ENCODE peak calls at places on chromosomes 5 and 9, in eight cellular contexts. W is uterus; A is CD8-positive, alpha-beta memory T cell; X is AG04450; S is GM23248; R is esophagus squamous epithelium; D is heart left ventricle; E is gastrocnemius medialis. B is an unnamed sample.

GRCh38 chr9:70110194-70111041 is 66.8 kb downstream of the MAMDC2 start:
- DNase-seq in S (no peak), E (no peak), R (no peak), W (no peak), A (no peak), D (no peak), X (no peak), B (no peak)

GRCh38 chr5:62790348-62790747 is 211.7 kb downstream of the LRRC70 start:
- DNase-seq in E (no peak), X (no peak), D (no peak), A (no peak), S (peak), R (no peak), W (no peak), B (no peak)

GRCh38 chr5:118580959-118581358 is 407.4 kb downstream of the DTWD2 start:
- DNase-seq in A (no peak), X (no peak), E (no peak), R (no peak), W (no peak), S (peak), D (no peak), B (no peak)

GRCh38 chr5:173869316-173869715 is 18.8 kb upstream of the CPEB4 start:
- DNase-seq in W (no peak), R (no peak), E (no peak), X (no peak), D (no peak), S (no peak), A (no peak), B (no peak)

GRCh38 chr5:108917596-108917995 is 169.9 kb downstream of the FER start:
- DNase-seq in E (no peak), A (no peak), X (no peak), R (no peak), W (no peak), D (no peak), S (peak), B (no peak)

GRCh38 chr5:142720561-142721275 is 34.8 kb upstream of the FGF1 start:
- DNase-seq in A (no peak), W (no peak), E (peak), D (no peak), X (no peak), S (no peak), R (no peak), B (no peak)

GRCh38 chr9:128635266-128636023 is 21.2 kb downstream of the DYNC2I2 start:
- DNase-seq in D (peak), R (no peak), A (no peak), W (peak), X (peak), S (peak), E (peak), B (no peak)

GRCh38 chr9:127574089-127574921 is 37.8 kb upstream of the STXBP1 start:
- DNase-seq in X (no peak), S (peak), A (no peak), W (no peak), E (no peak), R (no peak), D (no peak), B (no peak)

GRCh38 chr9:136093995-136094881 is 851 bp downstream of the NACC2 start:
- DNase-seq in A (peak), R (no peak), W (peak), X (no peak), S (peak), D (peak), E (peak), B (no peak)

GRCh38 chr9:14030350-14030823 is 283.6 kb downstream of the NFIB start:
- DNase-seq in A (no peak), S (peak), R (no peak), D (no peak), X (peak), W (no peak), E (peak), B (peak)

GRCh38 chr9:15308511-15308910 is 1.5 kb upstream of the TTC39B start:
- DNase-seq in D (no peak), X (peak), A (no peak), R (no peak), E (no peak), S (peak), W (no peak), B (no peak)

GRCh38 chr9:105064248-105065118 is 136.5 kb upstream of the ABCA1 start:
- DNase-seq in D (peak), R (peak), A (no peak), X (peak), S (peak), W (peak), E (peak), B (no peak)

DNA sequence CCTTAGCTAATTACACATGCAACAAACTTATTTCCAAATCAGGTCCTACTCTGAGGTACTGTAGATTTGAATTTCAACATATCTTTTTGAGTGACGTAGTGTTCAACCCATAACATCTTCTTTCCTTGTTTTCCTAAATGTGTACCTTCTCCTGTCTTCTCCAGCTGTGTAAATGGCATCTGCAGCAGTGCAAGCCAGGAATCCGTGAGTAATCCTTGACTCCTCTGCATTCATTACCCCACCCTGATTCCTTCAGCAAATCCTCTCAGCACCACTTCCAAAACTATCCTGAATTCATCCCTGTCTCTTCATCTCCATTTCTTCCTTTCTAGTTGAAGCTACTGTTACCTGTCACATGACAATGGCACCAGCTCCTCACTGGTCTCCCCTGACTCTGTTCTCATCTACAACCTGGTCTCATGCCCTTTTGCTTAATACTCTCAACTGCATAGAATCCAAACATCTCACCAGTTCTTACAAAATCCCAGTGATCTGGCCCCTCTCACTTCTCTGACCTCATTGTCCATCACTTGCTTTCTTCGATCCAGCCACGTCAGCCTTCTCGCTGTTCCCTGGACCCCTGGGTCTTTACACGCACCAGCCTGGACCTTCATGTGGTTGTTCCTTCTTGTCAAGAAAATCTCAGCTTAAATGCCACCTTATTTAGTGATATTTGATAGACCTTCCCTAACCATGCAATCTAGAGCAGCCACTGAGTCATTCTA is 14.6 kb upstream of the TRAF1 start:
- DNase-seq in X (no peak), A (no peak), S (peak), W (no peak), D (no peak), R (no peak), E (no peak), B (no peak)
- H3K27ac ChIP-seq in X (no peak), A (no peak), S (peak), W (peak), D (no peak), R (peak), E (no peak), B (no peak)

DNA sequence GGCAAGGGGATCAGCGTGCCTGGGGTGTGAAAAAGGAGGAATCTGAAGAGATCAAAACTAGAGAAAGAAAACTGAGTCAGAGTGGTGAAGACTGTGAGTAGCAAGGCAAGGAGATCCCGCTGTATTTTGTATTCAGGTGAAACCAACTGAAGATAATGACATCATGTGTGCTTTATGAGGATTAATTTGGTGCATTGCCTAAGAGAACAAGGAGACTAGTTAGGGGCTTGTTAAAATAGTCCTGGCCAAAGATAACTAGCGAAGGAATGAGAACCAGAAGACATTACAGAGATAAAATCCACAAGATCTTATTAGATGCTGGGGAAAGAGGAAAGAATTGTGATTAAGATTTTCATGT is 16.9 kb upstream of the GPX3 start:
- DNase-seq in A (no peak), W (no peak), S (no peak), R (no peak), E (no peak), X (no peak), D (no peak), B (no peak)
- H3K27ac ChIP-seq in A (no peak), W (peak), S (no peak), R (peak), E (peak), X (no peak), D (no peak), B (no peak)

GRCh38 chr9:110536802-110537201 is 42.7 kb downstream of the SVEP1 start:
- DNase-seq in W (no peak), A (no peak), E (no peak), D (no peak), S (peak), X (peak), R (no peak), B (peak)

GRCh38 chr9:110532908-110533665 is 46.5 kb downstream of the SVEP1 start:
- DNase-seq in X (no peak), A (no peak), E (no peak), R (no peak), W (no peak), D (no peak), S (peak), B (no peak)

GRCh38 chr9:110541950-110542349 is 37.6 kb downstream of the SVEP1 start:
- DNase-seq in E (no peak), R (no peak), D (no peak), X (no peak), W (no peak), A (no peak), S (peak), B (no peak)

GRCh38 chr9:110538621-110539020 is 40.9 kb downstream of the SVEP1 start:
- DNase-seq in A (no peak), E (no peak), D (no peak), S (peak), R (no peak), W (no peak), X (no peak), B (no peak)

GRCh38 chr9:110538169-110538568 is 41.4 kb downstream of the SVEP1 start:
- DNase-seq in R (no peak), E (no peak), A (no peak), W (no peak), X (peak), S (peak), D (no peak), B (no peak)
- H3K27ac ChIP-seq in R (peak), E (peak), A (no peak), W (peak), X (no peak), S (peak), D (peak), B (peak)

GRCh38 chr9:129712595-129713524 is 40.0 kb downstream of the PTGES start:
- DNase-seq in E (no peak), X (peak), W (no peak), R (no peak), D (no peak), A (no peak), S (peak), B (no peak)
- H3K27ac ChIP-seq in E (peak), X (peak), W (peak), R (peak), D (peak), A (no peak), S (peak), B (peak)